ENCODE peak calls at places on chromosomes 1 and 21, in six cellular contexts. E, J, H, I, D and O are unnamed samples.

GRCh38 chr1:157377216-157377821 is 175.0 kb downstream of the FCRL5 start:
- ATAC-seq in J (peak; percentile 96), H (peak; percentile 80), D (peak; percentile 83), I (peak; percentile 87), E (peak; percentile 49), O (no peak)

GRCh38 chr1:58460469-58460868 is 86.1 kb downstream of the OMA1 start:
- ATAC-seq in J (no peak), H (no peak), E (no peak), I (peak; percentile 77), D (no peak), O (no peak)

GRCh38 chr1:118479351-118479750 is 294.3 kb upstream of the SPAG17 start:
- ATAC-seq in D (no peak), J (no peak), E (no peak), H (no peak), I (no peak), O (no peak)

GRCh38 chr1:202101182-202101581 is 21.5 kb upstream of the GPR37L1 start:
- ATAC-seq in D (no peak), J (peak; percentile 45), H (peak; percentile 32), E (no peak), I (no peak), O (no peak)

GRCh38 chr1:198713081-198713480 is 74.2 kb downstream of the PTPRC start:
- ATAC-seq in H (no peak), E (no peak), I (no peak), D (peak; percentile 21), J (no peak), O (no peak)

GRCh38 chr1:164647211-164647610 is 88.2 kb downstream of the PBX1 start:
- ATAC-seq in E (no peak), D (no peak), J (no peak), H (no peak), I (no peak), O (no peak)

GRCh38 chr1:37718181-37718900 is 26.0 kb downstream of the CDCA8 start:
- ATAC-seq in D (no peak), E (no peak), I (no peak), H (peak; percentile 58), J (no peak), O (no peak)

GRCh38 chr1:182428043-182428442 is 21.9 kb upstream of the RGSL1 start:
- ATAC-seq in H (no peak), I (no peak), D (peak; percentile 56), E (no peak), J (no peak), O (no peak)

GRCh38 chr1:10860218-10860617 is 63.8 kb upstream of the CASZ1 start:
- ATAC-seq in H (no peak), I (no peak), D (no peak), J (no peak), E (no peak), O (no peak)

GRCh38 chr1:244653439-244654283 is 735 bp downstream of the DESI2 start:
- ATAC-seq in I (peak; percentile 6), J (no peak), E (peak; percentile 0), H (peak; percentile 13), D (no peak), O (no peak)

GRCh38 chr21:39444406-39445145 is 1.0 kb downstream of the LCA5L start:
- ATAC-seq in E (peak; percentile 49), D (no peak), I (no peak), J (no peak), H (peak; percentile 54), O (peak; percentile 16)

GRCh38 chr1:65595724-65596123 is 175.3 kb downstream of the LEPR start:
- ATAC-seq in J (no peak), D (no peak), I (no peak), H (no peak), E (no peak), O (no peak)

GRCh38 chr1:83641206-83641658 is 357.7 kb downstream of the TTLL7 start:
- ATAC-seq in E (peak; percentile 61), I (no peak), J (no peak), D (no peak), H (no peak), O (peak; percentile 46)

GRCh38 chr1:230186874-230187273 is 119.8 kb downstream of the GALNT2 start:
- ATAC-seq in D (no peak), I (no peak), J (no peak), E (no peak), H (no peak), O (no peak)

GRCh38 chr1:15314328-15315281 is 67.6 kb downstream of the FHAD1 start:
- ATAC-seq in E (no peak), J (no peak), H (no peak), D (no peak), I (no peak), O (no peak)

GRCh38 chr1:85894651-85895050 is 186.4 kb upstream of the ZNHIT6 start:
- ATAC-seq in E (no peak), D (peak; percentile 76), I (no peak), H (peak; percentile 63), J (peak; percentile 72), O (no peak)

GRCh38 chr1:175673236-175674150 is 69.9 kb downstream of the TNR start:
- ATAC-seq in I (no peak), D (peak; percentile 93), H (no peak), E (no peak), J (no peak), O (no peak)

GRCh38 chr1:26829214-26829911 is 2.9 kb downstream of the ZDHHC18 start:
- ATAC-seq in H (peak; percentile 20), E (no peak), D (peak; percentile 1), J (no peak), I (peak; percentile 5), O (no peak)

GRCh38 chr1:180842890-180843289 is 69.8 kb upstream of the KIAA1614 start:
- ATAC-seq in J (no peak), I (peak; percentile 55), D (no peak), E (no peak), H (no peak), O (no peak)

GRCh38 chr1:203116048-203116810 is 11.3 kb upstream of the ADORA1 start:
- ATAC-seq in E (no peak), H (no peak), J (no peak), D (no peak), I (no peak), O (no peak)

GRCh38 chr1:168362991-168363390 is 82.3 kb downstream of the TBX19 start:
- ATAC-seq in E (peak; percentile 6), I (peak; percentile 63), H (no peak), J (no peak), D (no peak), O (peak; percentile 16)

GRCh38 chr1:171811671-171812070 is 29.6 kb upstream of the DNM3 start:
- ATAC-seq in D (no peak), I (no peak), E (no peak), H (no peak), J (no peak), O (no peak)

GRCh38 chr1:1442069-1442770 is 6.7 kb downstream of the VWA1 start:
- ATAC-seq in I (no peak), E (no peak), D (no peak), J (no peak), H (no peak), O (peak; percentile 22)
- TF ChIP-seq POLR2AphosphoS5 in I (no peak), E (no peak), D (no peak), J (no peak), H (no peak), O (peak; percentile 17)

GRCh38 chr1:54247858-54248257 is 47.9 kb downstream of the MRPL37 start:
- ATAC-seq in E (no peak), D (no peak), I (no peak), J (no peak), H (no peak), O (no peak)

GRCh38 chr1:54244655-54245054 is 44.7 kb downstream of the MRPL37 start:
- ATAC-seq in J (no peak), D (no peak), E (no peak), H (no peak), I (peak; percentile 52), O (no peak)

GRCh38 chr1:54248966-54249365 is 49.0 kb downstream of the MRPL37 start:
- ATAC-seq in E (no peak), H (no peak), D (no peak), I (no peak), J (no peak), O (no peak)

GRCh38 chr1:54245501-54245900 is 45.5 kb downstream of the MRPL37 start:
- ATAC-seq in E (no peak), H (no peak), D (no peak), J (no peak), I (no peak), O (peak; percentile 28)

GRCh38 chr1:54246097-54246721 is 46.2 kb downstream of the MRPL37 start:
- ATAC-seq in J (no peak), E (no peak), D (no peak), I (no peak), H (no peak), O (no peak)
- H3K36me3 ChIP-seq in J (no peaks in the 10 kb centered on the region), E (peaks cover 15% of the 10 kb centered on the region), D (no peaks in the 10 kb centered on the region), I (peaks cover 74% of the 10 kb centered on the region), H (peaks cover 9% of the 10 kb centered on the region), O (no peaks in the 10 kb centered on the region)

DNA sequence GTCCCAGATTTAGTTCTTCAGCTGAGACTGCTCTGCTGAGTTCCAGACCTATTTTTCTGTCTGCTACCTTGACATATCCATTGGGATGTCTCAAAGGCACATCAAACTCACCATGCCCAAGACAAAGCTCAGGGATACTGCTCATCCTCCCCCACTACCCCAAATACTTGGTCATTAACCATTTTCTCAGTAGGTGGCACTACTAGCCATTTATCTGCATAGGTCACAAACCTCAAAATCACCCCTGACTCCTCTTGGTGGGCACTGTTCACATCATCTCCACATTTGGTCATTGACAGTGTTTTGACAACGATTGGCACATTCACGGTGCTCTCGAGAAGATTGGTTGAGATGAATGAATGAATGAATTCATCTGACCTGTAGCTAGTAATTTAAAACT is 32.1 kb downstream of the CACNA1S start:
- ATAC-seq in H (no peak), E (no peak), J (no peak), D (peak; percentile 40), I (no peak), O (no peak)
- TF ChIP-seq POLR2A in H (no peak), E (no peak), J (no peak), D (no peak), I (no peak), O (no peak)

DNA sequence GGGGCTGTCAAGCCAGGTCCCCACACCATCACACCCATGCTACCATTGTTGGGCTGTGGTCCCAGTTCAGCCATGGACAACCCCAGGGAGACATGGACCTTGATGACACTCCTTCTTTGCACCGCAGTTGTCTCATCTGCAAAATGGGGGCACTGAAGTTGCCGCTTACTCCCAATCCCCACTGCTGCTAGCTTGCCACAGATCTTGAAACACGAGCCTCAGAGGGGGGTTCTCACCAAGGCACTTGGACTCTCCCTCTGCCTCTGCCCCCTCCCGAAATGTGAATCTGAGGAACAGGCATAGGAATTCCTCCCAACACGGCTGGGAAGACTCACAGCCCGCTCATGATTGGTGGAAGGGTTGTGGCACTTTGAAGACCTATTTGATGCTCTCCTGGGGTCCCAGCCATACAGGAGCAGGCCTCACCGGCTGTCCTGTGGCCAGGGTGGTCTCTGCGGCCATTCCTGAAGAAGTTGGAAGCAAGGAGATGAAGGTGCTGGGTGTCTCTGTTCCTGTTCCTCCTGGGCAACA is 31.1 kb downstream of the RUNX3 start:
- ATAC-seq in H (no peak), I (no peak), E (no peak), D (peak; percentile 3), J (no peak), O (no peak)
- TF ChIP-seq POLR2AphosphoS5 in H (no peak), I (no peak), E (no peak), D (peak; percentile 86), J (no peak), O (no peak)

GRCh38 chr1:3879099-3879498 is 21.0 kb downstream of the C1orf174 start:
- ATAC-seq in D (no peak), H (no peak), J (no peak), I (no peak), E (no peak), O (no peak)
- H3K36me3 ChIP-seq in D (peaks cover 10% of the 10 kb centered on the region), H (peaks cover 21% of the 10 kb centered on the region), J (peaks cover 8% of the 10 kb centered on the region), I (peaks cover 39% of the 10 kb centered on the region), E (peaks cover 9% of the 10 kb centered on the region), O (peaks cover 89% of the 10 kb centered on the region)

GRCh38 chr1:1080122-1080753 is 6.1 kb upstream of the RNF223 start:
- ATAC-seq in E (peak; percentile 75), H (peak; percentile 80), I (peak; percentile 88), D (peak; percentile 84), J (peak; percentile 88), O (peak; percentile 60)
- TF ChIP-seq POLR2A in E (no peak), H (no peak), I (peak; percentile 18), D (no peak), J (peak; percentile 10), O (no peak)